ENCODE peak calls at places on chromosomes 11 and 22, in ten cellular contexts. I, R, O, X, T, J, E, L, D and K are unnamed samples.

GRCh38 chr11:6576471-6577373 is 26.7 kb downstream of the RRP8 start:
- DNase-seq in I (no peak), R (peak), O (peak), X (no peak), T (no peak), J (peak), E (no peak), L (peak), D (no peak), K (no peak)

GRCh38 chr11:115676206-115676605 is 172.0 kb upstream of the CADM1 start:
- DNase-seq in I (no peak), R (no peak), O (peak), X (no peak), T (no peak), J (no peak), E (no peak), L (peak), D (no peak), K (no peak)

GRCh38 chr22:27381552-27381951 is 420.0 kb downstream of the MN1 start:
- DNase-seq in I (no peak), R (no peak), O (no peak), X (no peak), T (peak), J (no peak), E (no peak), L (no peak), D (no peak), K (no peak)

GRCh38 chr11:68145120-68145866 is 24.1 kb upstream of the CHKA start:
- DNase-seq in I (peak), R (no peak), O (no peak), X (no peak), T (no peak), J (no peak), E (no peak), L (no peak), D (no peak), K (peak)

GRCh38 chr11:27255447-27255828 is 107.6 kb downstream of the CCDC34 start:
- DNase-seq in I (no peak), R (no peak), O (no peak), X (no peak), T (no peak), J (no peak), E (no peak), L (no peak), D (no peak), K (no peak)

GRCh38 chr11:62108017-62108750 is 15.6 kb upstream of the INCENP start:
- DNase-seq in I (no peak), R (no peak), O (peak), X (no peak), T (peak), J (no peak), E (no peak), L (peak), D (no peak), K (no peak)

GRCh38 chr11:70500076-70500847 is 101.9 kb downstream of the CTTN start:
- DNase-seq in I (peak), R (no peak), O (no peak), X (no peak), T (no peak), J (no peak), E (no peak), L (no peak), D (no peak), K (no peak)

GRCh38 chr11:124793466-124794278 is 6.5 kb downstream of the MSANTD2 start:
- DNase-seq in I (no peak), R (no peak), O (peak), X (no peak), T (no peak), J (no peak), E (no peak), L (peak), D (no peak), K (peak)

GRCh38 chr11:65391007-65391406 is 4.6 kb downstream of the FRMD8 start:
- DNase-seq in I (peak), R (no peak), O (peak), X (no peak), T (no peak), J (no peak), E (no peak), L (peak), D (no peak), K (no peak)

GRCh38 chr22:39482768-39483167 is 19.3 kb upstream of the MIEF1 start:
- DNase-seq in I (no peak), R (no peak), O (no peak), X (no peak), T (no peak), J (no peak), E (no peak), L (no peak), D (no peak), K (peak)

GRCh38 chr11:17164361-17165246 is 43.2 kb downstream of the PIK3C2A start:
- DNase-seq in I (no peak), R (no peak), O (no peak), X (no peak), T (no peak), J (no peak), E (no peak), L (no peak), D (no peak), K (no peak)